ENCODE peak calls at places on chromosome X, in ten cellular contexts. U is AG08396, X is NCI-H2081, Y is iris pigment epithelial cell, E is dermis blood vessel endothelial cell, N is LoVo, D is dermis microvascular lymphatic vessel endothelial cell, I is T-helper 17 cell, G is adipocyte, H is cardiac septum. A is an unnamed sample.

GRCh38 chrX:55135171-55135570 is 46.4 kb downstream of the PAGE2 start:
- DNase-seq in U (peak), X (no peak), H (no peak), N (peak), Y (peak), G (peak), I (peak), D (peak), E (peak), A (no peak)

GRCh38 chrX:19624754-19625153 is 109.4 kb upstream of the MAP3K15 start:
- DNase-seq in U (no peak), D (no peak), E (peak), G (peak), X (no peak), Y (peak), N (no peak), H (no peak), I (no peak), A (no peak)

GRCh38 chrX:107542500-107542899 is 85.8 kb upstream of the PRPS1 start:
- DNase-seq in G (peak), U (no peak), E (peak), N (no peak), X (peak), Y (peak), H (no peak), D (no peak), I (no peak), A (no peak)

GRCh38 chrX:1542994-1543725 is 6.2 kb upstream of the P2RY8 start:
- DNase-seq in E (no peak), U (no peak), H (no peak), I (no peak), G (no peak), D (no peak), N (no peak), X (no peak), Y (no peak), A (peak)

GRCh38 chrX:18617351-18617750 is 54.6 kb downstream of the RS1 start:
- DNase-seq in Y (peak), G (peak), I (no peak), N (peak), E (peak), X (no peak), U (peak), H (no peak), D (peak), A (no peak)

GRCh38 chrX:21778236-21778635 is 20.3 kb upstream of the SMPX start:
- DNase-seq in H (no peak), D (no peak), I (no peak), U (no peak), N (no peak), G (no peak), Y (no peak), X (no peak), E (no peak), A (no peak)

GRCh38 chrX:64975491-64975890 is 759 bp downstream of the ZC4H2 start:
- DNase-seq in E (peak), N (no peak), G (peak), I (no peak), H (peak), Y (peak), D (no peak), U (peak), X (no peak), A (no peak)

GRCh38 chrX:77785400-77785745 is 643 bp downstream of the ATRX start:
- DNase-seq in G (peak), Y (no peak), X (no peak), I (no peak), H (no peak), D (no peak), E (peak), U (peak), N (no peak), A (no peak)

GRCh38 chrX:21487832-21488231 is 113.6 kb downstream of the CNKSR2 start:
- DNase-seq in N (no peak), I (no peak), U (no peak), G (no peak), E (peak), X (peak), H (no peak), Y (peak), D (peak), A (no peak)

GRCh38 chrX:14032383-14032782 is 2.7 kb upstream of the GEMIN8 start:
- DNase-seq in H (no peak), N (peak), E (peak), I (peak), Y (peak), D (peak), U (peak), G (peak), X (peak), A (no peak)

GRCh38 chrX:23845316-23845932 is 62.3 kb downstream of the APOO start:
- DNase-seq in H (no peak), N (peak), X (no peak), D (no peak), U (no peak), G (no peak), E (peak), Y (no peak), I (no peak), A (no peak)

GRCh38 chrX:54352677-54353076 is 5.2 kb downstream of the WNK3 start:
- DNase-seq in H (no peak), Y (no peak), D (no peak), N (no peak), I (no peak), E (no peak), G (no peak), U (no peak), X (no peak), A (no peak)

GRCh38 chrX:76427560-76428242 is at the start of gene MAGEE1:
- DNase-seq in H (peak), N (no peak), U (peak), G (peak), E (peak), Y (peak), D (peak), I (peak), X (peak), A (no peak)

GRCh38 chrX:148609766-148610698 is 109.6 kb downstream of the AFF2 start:
- DNase-seq in Y (no peak), D (no peak), E (no peak), N (no peak), U (no peak), X (no peak), I (no peak), G (no peak), H (no peak), A (no peak)

GRCh38 chrX:138986866-138987265 is 275.3 kb upstream of the FGF13 start:
- DNase-seq in H (no peak), Y (peak), G (no peak), E (no peak), D (no peak), I (no peak), N (no peak), U (peak), X (no peak), A (no peak)

GRCh38 chrX:10582945-10583344 is 37.4 kb downstream of the MID1 start:
- DNase-seq in U (peak), I (no peak), Y (peak), X (no peak), G (peak), D (no peak), E (no peak), H (no peak), N (no peak), A (no peak)

GRCh38 chrX:20056704-20057103 is 60.0 kb downstream of the MAP7D2 start:
- DNase-seq in D (no peak), E (no peak), H (no peak), U (no peak), I (no peak), G (no peak), Y (peak), X (no peak), N (no peak), A (no peak)

GRCh38 chrX:53000447-53001208 is 42.3 kb upstream of the FAM156A start:
- DNase-seq in U (no peak), Y (no peak), D (no peak), G (no peak), N (no peak), X (no peak), I (no peak), H (no peak), E (peak), A (no peak)

GRCh38 chrX:5971300-5971699 is 257.4 kb downstream of the NLGN4X start:
- DNase-seq in N (no peak), U (no peak), E (no peak), X (no peak), I (no peak), G (no peak), H (no peak), Y (no peak), D (no peak), A (no peak)

GRCh38 chrX:22338740-22339139 is 66.0 kb downstream of the CBLL2 start:
- DNase-seq in X (no peak), D (no peak), U (no peak), E (no peak), H (no peak), I (no peak), G (no peak), Y (peak), N (no peak), A (no peak)

GRCh38 chrX:151713859-151714258 is 2.0 kb upstream of the FATE1 start:
- DNase-seq in Y (peak), X (no peak), E (peak), D (peak), U (peak), N (no peak), I (no peak), H (peak), G (peak), A (peak)

GRCh38 chrX:7286461-7286860 is 138.5 kb upstream of the PUDP start:
- DNase-seq in G (no peak), D (no peak), E (no peak), H (no peak), Y (peak), N (no peak), I (no peak), X (no peak), U (no peak), A (no peak)

GRCh38 chrX:132227383-132228112 is 8.3 kb upstream of the RAP2C start:
- DNase-seq in U (no peak), E (no peak), D (no peak), N (no peak), I (no peak), G (peak), H (no peak), Y (peak), X (no peak), A (no peak)

GRCh38 chrX:153816821-153817220 is 13.5 kb downstream of the PDZD4 start:
- DNase-seq in D (no peak), X (no peak), N (no peak), I (no peak), Y (no peak), E (peak), U (no peak), H (no peak), G (no peak), A (no peak)

GRCh38 chrX:114619874-114620273 is 36.0 kb downstream of the HTR2C start:
- DNase-seq in Y (peak), E (peak), D (no peak), G (peak), I (no peak), X (no peak), H (no peak), N (no peak), U (peak), A (no peak)

GRCh38 chrX:23790147-23790497 is 7.1 kb downstream of the SAT1 start:
- DNase-seq in X (no peak), U (no peak), I (no peak), E (no peak), Y (no peak), H (no peak), N (no peak), D (no peak), G (no peak), A (no peak)

GRCh38 chrX:110315541-110315940 is 2.3 kb downstream of the AMMECR1 start:
- DNase-seq in G (peak), E (no peak), Y (no peak), X (no peak), U (no peak), H (no peak), I (no peak), D (no peak), N (no peak), A (no peak)

GRCh38 chrX:41559662-41560061 is 112.5 kb downstream of the NYX start:
- DNase-seq in I (no peak), X (no peak), N (no peak), Y (peak), E (peak), H (no peak), D (no peak), G (peak), U (peak), A (no peak)

GRCh38 chrX:68735266-68735665 is 87.8 kb downstream of the STARD8 start:
- DNase-seq in U (no peak), X (no peak), E (no peak), D (no peak), Y (no peak), I (no peak), G (no peak), H (no peak), N (no peak), A (no peak)

GRCh38 chrX:47637546-47638195 is 7.9 kb upstream of the CFP start:
- DNase-seq in U (no peak), X (no peak), G (no peak), N (no peak), H (peak), Y (peak), D (peak), E (peak), I (no peak), A (no peak)

GRCh38 chrX:47877327-47877726 is 40.6 kb downstream of the ZNF81 start:
- DNase-seq in D (no peak), U (no peak), I (no peak), Y (no peak), X (no peak), H (no peak), E (no peak), N (no peak), G (no peak), A (no peak)

GRCh38 chrX:2391869-2392606 is 108.7 kb downstream of the DHRSX start:
- DNase-seq in E (peak), D (peak), G (peak), I (no peak), U (peak), Y (peak), X (no peak), N (peak), H (no peak), A (no peak)

GRCh38 chrX:22314692-22315091 is 42.0 kb downstream of the CBLL2 start:
- DNase-seq in N (no peak), D (no peak), H (no peak), Y (peak), U (no peak), X (no peak), I (no peak), G (no peak), E (peak), A (no peak)

GRCh38 chrX:119398974-119399771 is at the start of gene SLC25A43:
- DNase-seq in H (peak), E (peak), X (peak), G (peak), U (peak), Y (peak), N (peak), I (peak), D (no peak), A (no peak)

A was measured in mesenteric fat pad.